ENCODE peak calls at places on chromosomes 4 and X, in five cellular contexts. D, A, Y, C and G are unnamed samples.
A peak's percentile ranks its signal among the peaks of the same experiment; 100 is the strongest.

GRCh38 chr4:150280081-150280950 is 202.1 kb downstream of the DCLK2 start:
- DNase-seq in D (no peak), A (no peak), Y (no peak), C (no peak), G (no peak)

GRCh38 chr4:153065286-153065685 is 129.2 kb downstream of the FHDC1 start:
- DNase-seq in D (no peak), A (no peak), Y (no peak), C (no peak), G (no peak)

GRCh38 chr4:6043843-6044242 is 25.6 kb upstream of the C4orf50 start:
- DNase-seq in D (no peak), A (no peak), Y (no peak), C (no peak), G (no peak)

GRCh38 chr4:173478884-173479283 is 51.1 kb downstream of the HAND2 start:
- DNase-seq in D (no peak), A (no peak), Y (no peak), C (no peak), G (no peak)

GRCh38 chrX:2823795-2824386 is 4.8 kb upstream of the GYG2 start:
- DNase-seq in D (no peak), A (no peak), Y (no peak), C (no peak), G (no peak)

GRCh38 chr4:152545088-152545487 is 9.2 kb upstream of the FBXW7 start:
- DNase-seq in D (no peak), A (no peak), Y (no peak), C (no peak), G (no peak)

GRCh38 chr4:158758142-158758541 is 10.7 kb upstream of the FNIP2 start:
- DNase-seq in D (no peak), A (no peak), Y (no peak), C (no peak), G (no peak)

GRCh38 chr4:13536607-13537006 is 7.7 kb downstream of the NKX3-2 start:
- DNase-seq in D (no peak), A (no peak), Y (no peak), C (no peak), G (no peak)

GRCh38 chr4:135124196-135124595 is 922.6 kb upstream of the PABPC4L start:
- DNase-seq in D (no peak), A (no peak), Y (no peak), C (no peak), G (no peak)

GRCh38 chr4:3291969-3292570 is 751 bp upstream of the RGS12 start:
- DNase-seq in D (peak; percentile 8), A (no peak), Y (peak; percentile 12), C (no peak), G (peak; percentile 77)

GRCh38 chr4:17515724-17516407 is 901 bp downstream of the CLRN2 start:
- DNase-seq in D (no peak), A (no peak), Y (peak; percentile 41), C (no peak), G (no peak)

GRCh38 chr4:97349468-97350186 is 793.6 kb downstream of the STPG2 start:
- DNase-seq in D (no peak), A (no peak), Y (no peak), C (no peak), G (no peak)

GRCh38 chr4:80027611-80028010 is 45.4 kb downstream of the ANTXR2 start:
- DNase-seq in D (no peak), A (no peak), Y (no peak), C (no peak), G (no peak)

DNA sequence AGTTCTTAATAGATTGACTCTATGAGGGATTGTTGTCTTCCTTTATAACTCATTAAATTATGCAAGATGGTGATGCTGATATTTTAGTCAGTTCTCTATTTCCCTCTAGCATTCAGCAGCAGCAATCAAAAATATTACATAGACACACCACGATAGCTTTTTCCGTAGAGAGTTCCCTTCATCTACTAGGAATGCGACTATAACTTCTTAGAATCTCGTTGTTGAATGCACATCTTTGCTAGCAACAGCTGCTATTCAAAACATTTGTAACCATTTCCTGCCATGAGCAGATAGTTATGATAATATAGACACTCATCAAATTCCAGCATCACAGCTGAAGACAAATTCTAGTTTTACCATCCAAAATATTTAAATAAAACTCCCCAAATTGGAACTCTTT is 147.4 kb upstream of the FGF13 start:
- DNase-seq in D (no peak), A (no peak), Y (no peak), C (no peak), G (no peak)
- TF ChIP-seq JUND in D (no peak), A (no peak), Y (no peak), C (no peak), G (no peak)

DNA sequence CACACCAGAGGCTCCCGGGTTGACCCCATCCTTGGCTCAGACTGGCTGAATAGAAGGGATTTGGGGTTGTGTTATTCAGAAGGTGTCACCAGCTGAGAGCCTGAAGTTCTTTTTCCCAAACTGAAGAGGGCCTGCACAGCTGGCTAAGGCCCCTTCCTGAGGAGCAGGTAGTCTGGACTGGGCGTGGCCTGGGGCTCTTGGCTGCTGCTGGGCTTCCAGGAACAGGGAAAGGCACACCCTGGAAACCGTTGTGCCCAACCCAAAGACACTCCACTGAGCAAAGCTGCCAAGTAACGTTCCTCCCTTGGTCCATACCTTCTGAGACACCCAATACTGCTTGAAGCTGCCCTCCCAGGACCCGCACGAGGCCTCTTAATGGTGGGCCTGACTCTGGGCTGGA is 8.3 kb upstream of the CXCR3 start:
- DNase-seq in D (no peak), A (no peak), Y (no peak), C (no peak), G (no peak)
- TF ChIP-seq JUND in D (no peak), A (no peak), Y (no peak), C (no peak), G (no peak)

DNA sequence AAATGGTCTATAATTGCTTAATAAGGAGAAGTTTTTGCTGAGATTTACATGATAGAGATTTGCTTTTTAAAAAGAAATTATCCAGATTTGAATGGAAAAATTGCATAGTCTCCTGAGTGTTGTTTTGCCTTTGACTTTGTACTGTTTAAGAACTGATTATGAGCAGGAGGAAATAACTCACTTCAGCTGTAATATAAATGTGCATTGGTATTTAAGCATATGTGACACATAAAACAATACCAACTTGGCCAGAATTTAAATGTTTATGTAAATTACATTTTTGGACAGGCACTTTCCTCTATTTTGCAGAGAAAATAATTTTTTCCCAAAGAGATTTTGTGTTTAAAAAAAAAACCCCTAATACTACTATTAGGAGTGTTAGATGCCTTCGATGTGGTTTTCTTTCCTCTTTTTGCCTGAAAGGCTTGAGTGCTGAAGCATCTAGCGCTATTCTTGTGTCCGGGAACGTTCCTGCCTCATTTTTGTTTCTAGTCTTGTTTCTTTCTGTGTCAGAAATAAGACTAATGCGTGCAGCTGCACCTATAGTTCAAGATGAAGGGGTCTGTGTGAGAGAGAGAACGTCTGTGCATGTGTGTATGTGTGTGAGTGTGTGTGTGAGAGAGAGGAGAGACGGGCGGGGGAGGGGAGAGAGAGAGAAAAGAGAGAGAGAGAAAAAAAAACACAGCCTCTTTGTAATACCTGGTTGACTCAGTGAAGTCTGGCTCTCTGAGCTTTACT is 60.8 kb downstream of the TBL1X start:
- DNase-seq in D (no peak), A (no peak), Y (no peak), C (no peak), G (no peak)
- TF ChIP-seq JUND in D (no peak), A (no peak), Y (no peak), C (no peak), G (no peak)

DNA sequence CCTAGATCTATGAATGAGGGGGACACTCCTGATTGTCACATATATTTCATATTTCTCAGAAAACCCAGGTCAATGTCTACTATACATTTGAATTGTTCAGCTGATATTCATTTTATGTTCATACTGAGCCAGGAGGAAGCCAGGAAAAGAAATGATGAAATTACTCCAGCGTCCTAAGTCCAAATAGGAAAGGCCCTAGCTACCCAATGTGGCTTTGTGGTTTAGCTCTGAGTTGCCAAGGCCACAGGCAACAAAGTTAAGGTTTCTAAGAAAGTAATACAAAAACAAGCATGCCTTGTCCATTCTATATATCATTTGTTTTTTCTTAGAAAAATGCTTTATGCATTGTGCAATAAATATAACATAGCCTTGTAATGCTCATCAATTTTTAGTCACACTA is 4.5 kb upstream of the CSN2 start:
- DNase-seq in D (no peak), A (no peak), Y (peak; percentile 63), C (no peak), G (no peak)
- TF ChIP-seq JUND in D (no peak), A (no peak), Y (no peak), C (no peak), G (no peak)

GRCh38 chr4:77348815-77349214 is 191.8 kb downstream of the CCNG2 start:
- DNase-seq in D (no peak), A (no peak), Y (no peak), C (no peak), G (no peak)

GRCh38 chr4:77347341-77347740 is 190.3 kb downstream of the CCNG2 start:
- DNase-seq in D (no peak), A (no peak), Y (peak; percentile 56), C (no peak), G (no peak)

GRCh38 chr4:77342170-77342810 is 185.3 kb downstream of the CCNG2 start:
- DNase-seq in D (no peak), A (no peak), Y (no peak), C (no peak), G (no peak)

GRCh38 chr4:77344001-77344400 is 187.0 kb downstream of the CCNG2 start:
- DNase-seq in D (no peak), A (no peak), Y (no peak), C (no peak), G (no peak)

GRCh38 chr4:77344784-77345183 is 187.8 kb downstream of the CCNG2 start:
- DNase-seq in D (no peak), A (no peak), Y (no peak), C (peak; percentile 26), G (no peak)
- TF ChIP-seq JUND in D (no peak), A (no peak), Y (no peak), C (no peak), G (no peak)

GRCh38 chrX:104482757-104483156 is 83.2 kb upstream of the IL1RAPL2 start:
- DNase-seq in D (no peak), A (no peak), Y (no peak), C (no peak), G (no peak)

GRCh38 chrX:104488811-104489210 is 77.2 kb upstream of the IL1RAPL2 start:
- DNase-seq in D (no peak), A (no peak), Y (no peak), C (no peak), G (no peak)

GRCh38 chrX:104486691-104487090 is 79.3 kb upstream of the IL1RAPL2 start:
- DNase-seq in D (no peak), A (no peak), Y (no peak), C (no peak), G (no peak)
- TF ChIP-seq JUND in D (no peak), A (no peak), Y (no peak), C (no peak), G (no peak)

GRCh38 chrX:153546386-153546785 is 28.9 kb downstream of the ATP2B3 start:
- DNase-seq in D (no peak), A (no peak), Y (no peak), C (no peak), G (no peak)

GRCh38 chrX:153549231-153549630 is 31.8 kb downstream of the ATP2B3 start:
- DNase-seq in D (no peak), A (no peak), Y (no peak), C (no peak), G (no peak)

GRCh38 chrX:153554519-153555167 is 37.2 kb downstream of the ATP2B3 start:
- DNase-seq in D (peak; percentile 24), A (no peak), Y (peak; percentile 27), C (no peak), G (peak; percentile 62)

GRCh38 chrX:153549807-153550206 is 32.4 kb downstream of the ATP2B3 start:
- DNase-seq in D (no peak), A (no peak), Y (no peak), C (no peak), G (no peak)

GRCh38 chrX:153551135-153551534 is 33.7 kb downstream of the ATP2B3 start:
- DNase-seq in D (no peak), A (no peak), Y (no peak), C (no peak), G (no peak)
- TF ChIP-seq JUND in D (no peak), A (no peak), Y (no peak), C (no peak), G (no peak)